ENCODE peak calls at places on chromosomes 6 and 20, in four cellular contexts. C is GM20000, A is fibroblast of lung, E is GM10248. S is an unnamed sample.

GRCh38 chr6:11460001-11460668 is 77.4 kb upstream of the TMEM170B start:
- DNase-seq in A (no peak), C (peak; percentile 24), E (peak; percentile 19), S (peak; percentile 12)

GRCh38 chr20:53622247-53623114 is 28.8 kb upstream of the ZNF217 start:
- DNase-seq in E (no peak), C (no peak), A (peak; percentile 10), S (no peak)

GRCh38 chr6:145015739-145016558 is 719.4 kb downstream of the EPM2A start:
- DNase-seq in E (peak; percentile 37), A (peak; percentile 91), C (peak; percentile 37), S (peak; percentile 22)

GRCh38 chr6:45791600-45792168 is 224.0 kb downstream of the CLIC5 start:
- DNase-seq in E (no peak), C (no peak), A (peak; percentile 12), S (no peak)

GRCh38 chr6:153424719-153425400 is 293.8 kb upstream of the RGS17 start:
- DNase-seq in E (no peak), A (no peak), C (no peak), S (no peak)

GRCh38 chr6:48069280-48069679 is 41.7 kb downstream of the PTCHD4 start:
- DNase-seq in E (no peak), C (no peak), A (peak; percentile 31), S (no peak)

GRCh38 chr20:38805958-38806854 is 709 bp downstream of the PPP1R16B start:
- DNase-seq in C (peak; percentile 67), E (peak; percentile 57), A (no peak), S (peak; percentile 44)

GRCh38 chr6:26296857-26297648 is 67.9 kb upstream of the BTN3A2 start:
- DNase-seq in E (no peak), C (no peak), A (peak; percentile 39), S (no peak)

GRCh38 chr6:111750753-111751684 is 122.2 kb downstream of the FYN start:
- DNase-seq in E (peak; percentile 46), C (peak; percentile 58), A (no peak), S (peak; percentile 31)

GRCh38 chr6:52155791-52156576 is 30.2 kb upstream of the IL17A start:
- DNase-seq in C (peak; percentile 27), E (peak; percentile 24), A (no peak), S (peak; percentile 27)

GRCh38 chr6:14193524-14193923 is 76.0 kb downstream of the CD83 start:
- DNase-seq in A (no peak), E (no peak), C (no peak), S (no peak)

GRCh38 chr6:163352011-163352685 is 62.4 kb upstream of the QKI start:
- DNase-seq in C (no peak), A (no peak), E (no peak), S (no peak)

GRCh38 chr6:218153-219018 is 73.9 kb upstream of the DUSP22 start:
- DNase-seq in A (no peak), C (peak; percentile 70), E (peak; percentile 77), S (peak; percentile 76)

GRCh38 chr6:219019-219570 is 73.2 kb upstream of the DUSP22 start:
- DNase-seq in E (no peak), A (no peak), C (no peak), S (peak; percentile 48)

GRCh38 chr6:215335-216034 is 76.8 kb upstream of the DUSP22 start:
- DNase-seq in A (peak; percentile 12), C (no peak), E (no peak), S (no peak)

GRCh38 chr6:219641-220198 is 72.6 kb upstream of the DUSP22 start:
- DNase-seq in E (no peak), A (peak; percentile 62), C (no peak), S (no peak)

GRCh38 chr6:217048-217659 is 75.1 kb upstream of the DUSP22 start:
- DNase-seq in A (no peak), E (no peak), C (no peak), S (no peak)
- TF ChIP-seq CTCF in A (peak; percentile 28), E (peak; percentile 50), C (peak; percentile 53), S (peak; percentile 75)

GRCh38 chr6:55882731-55883595 is 7.6 kb upstream of the BMP5 start:
- DNase-seq in A (peak; percentile 87), E (no peak), C (no peak), S (no peak)

GRCh38 chr6:55888917-55889316 is 13.5 kb upstream of the BMP5 start:
- DNase-seq in C (no peak), A (no peak), E (no peak), S (no peak)

GRCh38 chr6:55886185-55886836 is 10.9 kb upstream of the BMP5 start:
- DNase-seq in A (peak; percentile 64), E (no peak), C (no peak), S (no peak)
- TF ChIP-seq CTCF in A (no peak), E (peak; percentile 12), C (no peak), S (peak; percentile 30)

DNA sequence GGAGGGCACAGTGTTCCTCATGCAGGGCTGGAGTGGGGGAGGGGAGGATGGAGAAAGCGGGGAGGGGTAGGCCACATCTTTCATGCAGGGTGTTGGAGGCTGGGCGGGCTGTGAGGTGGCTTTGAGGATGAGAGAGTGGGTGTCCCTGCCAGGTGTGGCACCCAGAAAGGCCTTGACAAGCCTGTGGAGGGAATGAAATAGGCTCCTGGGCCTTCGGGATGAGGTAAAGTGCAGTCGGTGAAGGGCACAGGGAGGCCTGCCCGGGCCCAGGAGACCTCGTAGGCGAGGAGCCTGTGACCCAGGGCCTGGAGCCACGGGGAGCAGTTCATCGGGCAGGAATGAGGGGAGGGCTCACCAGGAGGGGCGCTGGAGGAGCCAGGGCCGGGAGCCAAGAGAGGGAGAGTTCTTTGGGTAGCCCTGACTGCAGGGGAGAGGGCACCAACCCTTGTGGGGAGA is 7.6 kb downstream of the CEBPB start:
- DNase-seq in E (no peak), C (no peak), A (no peak), S (no peak)
- TF ChIP-seq CTCF in E (no peak), C (no peak), A (no peak), S (no peak)

GRCh38 chr20:7980332-7981046 is 39.1 kb downstream of the TMX4 start:
- DNase-seq in E (peak; percentile 46), C (peak; percentile 32), A (peak; percentile 70), S (peak; percentile 34)
- TF ChIP-seq CTCF in E (peak; percentile 28), C (peak; percentile 20), A (peak; percentile 56), S (peak; percentile 47)

DNA sequence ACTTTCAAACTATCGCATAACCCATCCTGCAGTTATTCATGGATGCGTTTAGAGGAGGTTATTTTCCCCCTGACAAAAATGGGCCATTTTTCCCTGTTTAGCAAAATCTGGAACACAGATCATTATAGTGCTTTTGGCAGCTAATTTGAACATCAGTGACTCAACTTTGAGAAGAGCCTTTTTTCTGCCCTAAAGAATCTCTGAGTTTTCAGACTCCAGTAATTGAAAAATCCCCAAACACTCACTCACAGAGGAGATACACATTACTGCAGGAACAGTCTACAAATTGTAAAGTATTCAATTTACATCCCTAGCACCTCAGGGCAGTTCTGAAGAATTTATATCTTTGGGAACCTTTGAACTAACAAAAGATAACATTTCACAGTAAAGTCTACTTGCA is 966.6 kb upstream of the SLC35B3 start:
- DNase-seq in E (no peak), A (peak; percentile 14), C (no peak), S (no peak)
- TF ChIP-seq CTCF in E (no peak), A (no peak), C (no peak), S (no peak)

DNA sequence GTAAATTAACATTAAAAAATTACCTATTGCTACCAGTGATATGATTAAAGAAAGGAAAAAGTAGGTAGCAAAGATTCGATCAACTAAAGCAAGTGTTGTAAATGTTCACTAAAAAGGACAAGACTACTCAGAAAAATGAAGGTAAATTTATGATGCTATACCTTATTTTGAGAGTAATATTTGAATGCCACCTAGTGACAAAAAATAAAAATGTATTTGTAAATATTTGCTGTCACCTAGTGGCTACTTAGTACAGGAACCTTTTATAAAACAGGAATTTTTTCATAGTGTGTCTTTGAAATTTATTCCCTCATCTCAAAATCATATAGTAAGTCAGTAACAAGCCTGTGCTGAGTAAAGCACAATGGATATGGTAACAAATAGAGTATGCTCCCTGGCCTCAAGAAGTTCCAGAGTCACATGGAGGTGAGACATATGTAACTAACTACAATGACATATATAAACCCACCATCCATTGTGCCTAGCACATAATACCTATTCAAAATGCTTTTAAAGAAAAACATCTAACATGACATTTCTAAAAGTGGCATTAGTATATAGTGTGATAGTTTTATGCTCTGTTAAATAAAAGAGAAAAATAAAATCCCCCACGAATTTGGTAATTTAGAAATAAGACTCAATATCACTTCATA is 193.1 kb upstream of the SIM1 start:
- DNase-seq in A (peak; percentile 37), E (no peak), C (no peak), S (no peak)
- TF ChIP-seq CTCF in A (no peak), E (peak; percentile 23), C (peak; percentile 18), S (peak; percentile 51)

DNA sequence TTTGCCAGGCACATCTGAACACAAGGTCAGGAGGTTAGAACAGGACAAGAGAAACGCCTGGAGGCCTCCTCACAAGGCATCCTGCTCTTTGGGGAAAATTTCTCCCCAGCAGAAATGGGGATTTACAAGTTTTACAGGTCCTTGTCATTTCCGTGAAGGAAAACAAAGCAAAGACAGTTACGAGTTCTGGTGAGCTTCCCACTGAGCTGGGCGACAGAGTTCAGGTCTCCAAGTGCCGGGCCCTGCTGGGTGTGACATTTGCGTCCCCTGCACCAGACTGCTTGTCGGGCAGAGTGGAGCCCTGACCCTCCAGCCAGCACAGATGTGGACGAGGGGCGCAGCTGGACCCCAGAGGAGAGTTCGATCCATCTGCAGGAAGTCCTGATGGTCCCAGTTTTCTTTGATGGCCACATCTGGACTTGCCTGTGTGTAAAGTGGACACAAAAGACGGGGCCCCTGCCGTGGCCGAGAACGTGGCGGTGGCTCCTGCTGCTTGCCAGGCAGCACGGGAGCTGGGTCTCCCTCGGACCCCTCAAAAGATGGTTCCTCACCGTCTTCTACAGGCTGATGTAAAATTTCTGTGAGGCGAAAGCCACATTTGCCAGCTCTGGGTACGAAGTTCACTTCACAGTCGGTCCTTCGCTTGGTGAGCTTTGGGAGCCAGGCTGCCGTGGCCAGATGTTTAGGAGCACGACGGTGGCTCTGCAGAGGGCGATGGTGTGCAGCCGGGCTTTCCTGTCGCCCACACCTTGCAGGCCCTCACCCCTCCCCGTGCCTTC is 5.2 kb upstream of the ADRM1 start:
- DNase-seq in A (no peak), E (no peak), C (no peak), S (no peak)
- TF ChIP-seq CTCF in A (no peak), E (no peak), C (no peak), S (no peak)

GRCh38 chr6:133567656-133568055 is 321.3 kb upstream of the TCF21 start:
- DNase-seq in C (no peak), E (no peak), A (no peak), S (no peak)

GRCh38 chr6:133571681-133572080 is 317.2 kb upstream of the TCF21 start:
- DNase-seq in E (no peak), C (no peak), A (no peak), S (no peak)

DNA sequence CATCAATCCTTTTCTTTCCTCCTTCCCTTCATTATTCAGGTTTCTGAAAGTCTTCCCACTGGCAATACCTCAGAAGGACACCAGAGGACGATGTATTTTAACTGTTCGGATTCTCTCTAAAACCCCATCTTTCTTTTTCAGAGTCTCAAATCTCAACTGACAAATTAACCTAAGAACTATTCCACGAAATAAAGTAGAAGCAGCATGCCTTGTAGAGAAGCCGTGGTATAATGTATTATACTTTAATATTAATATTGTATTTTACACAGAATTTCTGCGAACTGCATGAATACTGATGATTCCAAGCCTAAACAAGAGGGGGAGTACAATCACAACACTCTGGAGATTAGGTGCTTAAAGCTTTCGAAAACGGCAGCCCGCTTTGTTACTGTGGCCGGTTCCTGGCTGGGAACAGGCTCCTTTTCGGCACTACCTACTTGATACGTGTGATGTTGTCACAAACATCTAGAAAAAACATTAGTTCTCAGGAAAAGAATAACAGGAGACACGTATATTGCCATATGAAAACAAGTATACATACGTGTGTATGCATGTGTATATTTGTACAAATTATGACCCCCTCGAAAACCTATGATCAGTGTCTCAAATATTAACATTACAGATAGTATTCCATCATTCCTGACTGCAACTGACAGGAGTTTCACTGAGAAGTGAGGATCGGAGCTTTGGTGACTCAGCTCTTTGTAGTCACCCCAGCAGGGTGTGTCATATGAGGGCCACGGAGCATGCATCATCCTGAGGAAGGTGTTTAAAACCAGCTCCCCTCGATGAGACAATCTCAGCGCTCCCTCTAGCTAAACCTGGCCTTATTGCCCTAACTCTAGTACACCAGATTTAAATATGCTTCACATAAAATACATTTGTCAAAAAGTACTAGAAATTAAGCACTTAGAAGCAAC is 319.7 kb upstream of the TCF21 start:
- DNase-seq in E (peak; percentile 23), A (peak; percentile 88), C (peak; percentile 30), S (peak; percentile 41)
- TF ChIP-seq CTCF in E (peak; percentile 41), A (peak; percentile 98), C (no peak), S (peak; percentile 50)